ENCODE peak calls at places on chromosomes 11 and 22, in seven cellular contexts. V is naive thymus-derived CD4-positive, alpha-beta T cell; W is mesenchymal stem cell; Y is adipocyte; B is HCT116; J is body of pancreas; H is heart left ventricle. L is an unnamed sample. For H3K9me3 and H3K4me1, the result is how much of the 10 kb centered on the place peaks cover.

GRCh38 chr11:68974421-68975194 is 6.2 kb downstream of the MRGPRD start:
- DNase-seq in V (no peak), W (peak), B (peak), H (no peak), Y (peak), J (no peak), L (no peak)

GRCh38 chr11:94674005-94674491 is 94.1 kb upstream of the AMOTL1 start:
- DNase-seq in J (no peak), W (no peak), V (no peak), Y (no peak), H (no peak), B (no peak), L (no peak)

GRCh38 chr22:50009251-50009650 is 3.3 kb downstream of the IL17REL start:
- DNase-seq in V (no peak), H (no peak), B (no peak), J (no peak), Y (no peak), W (no peak), L (no peak)

GRCh38 chr11:75369846-75370245 is 18.4 kb upstream of the ARRB1 start:
- DNase-seq in B (no peak), H (no peak), W (no peak), V (no peak), J (no peak), Y (no peak), L (no peak)

GRCh38 chr22:35634015-35634414 is 14.2 kb upstream of the APOL6 start:
- DNase-seq in Y (no peak), H (no peak), V (no peak), W (no peak), B (no peak), J (no peak), L (no peak)

GRCh38 chr11:114280696-114281095 is 15.5 kb upstream of the NNMT start:
- DNase-seq in W (peak), Y (peak), V (no peak), B (peak), J (peak), H (peak), L (peak)

GRCh38 chr22:38925571-38926041 is 31.8 kb upstream of the APOBEC3A start:
- DNase-seq in Y (no peak), H (no peak), V (no peak), W (no peak), J (no peak), B (no peak), L (no peak)

GRCh38 chr11:3905080-3905953 is 49.9 kb downstream of the STIM1 start:
- DNase-seq in H (no peak), J (peak), B (peak), V (peak), Y (peak), W (peak), L (no peak)

GRCh38 chr11:88779551-88779950 is 286.2 kb downstream of the GRM5 start:
- DNase-seq in Y (peak), J (no peak), W (no peak), V (no peak), H (no peak), B (no peak), L (no peak)

GRCh38 chr11:122598971-122599370 is 56.6 kb upstream of the UBASH3B start:
- DNase-seq in W (peak), Y (no peak), V (no peak), J (no peak), H (no peak), B (no peak), L (no peak)

GRCh38 chr11:14892036-14892556 is at the start of gene CYP2R1:
- DNase-seq in V (peak), Y (peak), B (peak), H (peak), W (peak), J (peak), L (peak)

GRCh38 chr11:8714622-8715225 is 32.1 kb downstream of the RPL27A start:
- DNase-seq in H (no peak), J (no peak), W (peak), V (no peak), B (no peak), Y (no peak), L (no peak)

GRCh38 chr11:76153609-76153949 is 52.7 kb downstream of the WNT11 start:
- DNase-seq in H (no peak), W (peak), B (no peak), J (no peak), Y (peak), V (no peak), L (no peak)

GRCh38 chr11:19350093-19350665 is 109.4 kb upstream of the E2F8 start:
- DNase-seq in W (no peak), Y (no peak), H (no peak), B (no peak), V (no peak), J (no peak), L (no peak)

GRCh38 chr11:59267738-59268475 is 55.2 kb upstream of the MPEG1 start:
- DNase-seq in V (no peak), H (no peak), J (no peak), W (no peak), B (no peak), Y (no peak), L (no peak)

GRCh38 chr11:44363116-44363515 is 53.2 kb upstream of the ALX4 start:
- DNase-seq in Y (no peak), V (no peak), H (no peak), B (no peak), W (no peak), J (no peak), L (no peak)

GRCh38 chr11:31804439-31805036 is 6.6 kb downstream of the PAX6 start:
- DNase-seq in B (no peak), V (no peak), J (no peak), W (no peak), Y (no peak), H (no peak), L (no peak)

GRCh38 chr22:49137216-49137840 is 690.3 kb downstream of the BRD1 start:
- DNase-seq in W (no peak), J (no peak), B (no peak), V (no peak), H (no peak), Y (no peak), L (no peak)

GRCh38 chr11:118291453-118291852 is 13.1 kb upstream of the CD3E start:
- DNase-seq in W (no peak), B (no peak), Y (peak), V (no peak), H (no peak), J (no peak), L (no peak)

GRCh38 chr11:117950999-117951961 is 22.1 kb upstream of the TMPRSS13 start:
- DNase-seq in B (no peak), W (no peak), H (no peak), J (no peak), V (no peak), Y (no peak), L (no peak)

GRCh38 chr11:76688146-76688545 is 17.6 kb upstream of the LRRC32 start:
- DNase-seq in W (no peak), V (no peak), H (no peak), Y (no peak), B (no peak), J (no peak), L (no peak)

GRCh38 chr11:33475999-33476398 is 218.8 kb downstream of the HIPK3 start:
- DNase-seq in B (no peak), J (peak), Y (peak), H (peak), W (peak), V (no peak), L (no peak)

GRCh38 chr11:9565822-9566560 is 7.5 kb upstream of the WEE1 start:
- DNase-seq in Y (peak), W (peak), B (peak), V (peak), H (peak), J (peak), L (peak)

GRCh38 chr22:22692707-22693530 is 48.5 kb downstream of the GGTLC2 start:
- DNase-seq in B (no peak), H (no peak), Y (peak), V (peak), J (peak), W (no peak), L (peak)

GRCh38 chr22:22693531-22693884 is 49.1 kb downstream of the GGTLC2 start:
- DNase-seq in V (no peak), J (no peak), B (no peak), H (no peak), W (no peak), Y (no peak), L (no peak)

GRCh38 chr22:22689621-22690345 is 45.4 kb downstream of the GGTLC2 start:
- DNase-seq in W (no peak), V (no peak), H (no peak), J (no peak), B (no peak), Y (no peak), L (no peak)

GRCh38 chr22:22691716-22692701 is 47.6 kb downstream of the GGTLC2 start:
- DNase-seq in B (no peak), Y (peak), J (no peak), H (no peak), V (no peak), W (no peak), L (no peak)

GRCh38 chr22:22691055-22691454 is 46.6 kb downstream of the GGTLC2 start:
- DNase-seq in V (no peak), H (no peak), J (no peak), W (no peak), Y (no peak), B (no peak), L (no peak)
- H3K4me3 ChIP-seq in V (no peak), H (no peak), J (no peak), W (no peak), Y (no peak), B (no peak), L (no peak)

GRCh38 chr11:1167256-1167655 is 9.5 kb downstream of the MUC5AC start:
- DNase-seq in Y (no peak), B (no peak), J (peak), V (no peak), W (no peak), H (no peak), L (no peak)
- H3K9me3 ChIP-seq in Y (under half), B (under half), J (under half), V (under half), W (under half), H (under half), L (under half)

GRCh38 chr11:120220747-120221037 is 9.9 kb downstream of the OAF start:
- DNase-seq in V (no peak), Y (no peak), W (no peak), H (no peak), J (no peak), B (no peak), L (no peak)
- H3K4me1 ChIP-seq in V (under half), Y (half or more), W (under half), H (under half), J (half or more), B (under half), L (under half)

DNA sequence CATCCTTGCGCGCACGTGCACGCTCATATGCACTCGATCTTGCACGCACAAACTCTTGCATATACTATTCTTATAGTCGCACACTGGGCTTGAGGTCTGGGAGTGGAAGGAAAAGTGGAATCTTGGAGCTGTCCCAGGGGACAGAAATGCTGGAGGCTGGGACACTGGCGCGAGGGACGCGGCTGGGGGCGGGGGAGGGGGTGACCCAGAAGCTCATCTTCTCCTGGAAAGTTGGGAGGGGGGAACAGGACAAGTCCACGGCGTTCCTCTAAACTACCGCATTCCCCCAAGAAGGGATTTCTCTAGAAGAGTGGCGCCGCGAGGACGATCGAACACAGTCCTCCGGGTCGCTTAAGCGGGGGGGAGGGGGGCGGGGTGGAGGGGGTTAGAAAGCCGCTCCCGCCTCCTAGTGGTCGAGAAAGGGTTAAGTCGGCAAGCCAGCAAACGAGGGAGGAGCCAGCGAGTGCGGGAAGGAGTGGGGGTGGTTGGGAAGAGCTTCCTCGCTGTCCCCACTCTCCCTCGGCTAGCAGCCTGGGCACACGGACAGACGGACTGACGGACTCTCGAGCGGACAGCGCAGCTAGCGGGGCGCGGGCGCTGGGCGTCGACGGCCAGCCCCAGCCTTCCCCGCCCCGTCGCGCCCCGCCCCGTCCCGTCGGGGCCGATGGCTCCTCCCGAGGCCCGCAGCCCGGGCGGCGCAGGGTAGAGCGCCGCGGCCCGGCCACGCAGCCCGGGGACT is at the start of gene RTN4RL2:
- DNase-seq in V (peak), B (peak), Y (peak), J (peak), W (peak), H (peak), L (no peak)
- H3K4me3 ChIP-seq in V (peak), B (peak), Y (peak), J (no peak), W (peak), H (peak), L (peak)

GRCh38 chr11:70616317-70616716 is 218.0 kb downstream of the CTTN start:
- DNase-seq in W (no peak), J (no peak), B (no peak), H (no peak), Y (no peak), V (no peak), L (no peak)
- H3K9me3 ChIP-seq in W (under half), J (under half), B (under half), H (under half), Y (under half), V (under half), L (under half)

GRCh38 chr11:13320688-13321087 is 43.1 kb downstream of the BMAL1 start:
- DNase-seq in W (no peak), V (no peak), J (no peak), B (no peak), H (no peak), Y (no peak), L (no peak)
- H3K4me1 ChIP-seq in W (under half), V (under half), J (under half), B (under half), H (under half), Y (under half), L (under half)

GRCh38 chr22:17980638-17981051 is 43.7 kb downstream of the MICAL3 start:
- DNase-seq in Y (no peak), W (no peak), J (no peak), B (no peak), V (peak), H (no peak), L (no peak)
- H3K4me3 ChIP-seq in Y (peak), W (no peak), J (no peak), B (no peak), V (peak), H (peak), L (no peak)

L was measured in ovary.